ENCODE peak calls at places on chromosomes 13 and 19, in five cellular contexts. V, Q, P, X and E are unnamed samples.

GRCh38 chr13:109602356-109602755 is 184.0 kb downstream of the IRS2 start:
- DNase-seq in X (no peak), Q (no peak), V (no peak), P (no peak), E (no peak)

GRCh38 chr19:42323852-42324654 is 1.4 kb upstream of the MEGF8 start:
- DNase-seq in P (no peak), V (peak; percentile 29), Q (no peak), X (no peak), E (peak; percentile 75)

GRCh38 chr19:48913114-48913513 is 13.0 kb downstream of the NUCB1 start:
- DNase-seq in Q (no peak), V (no peak), P (no peak), X (no peak), E (peak; percentile 65)

GRCh38 chr13:99468971-99469545 is 32.2 kb upstream of the TM9SF2 start:
- DNase-seq in P (no peak), V (no peak), X (no peak), Q (no peak), E (no peak)

GRCh38 chr13:97212540-97213146 is 9.5 kb upstream of the MBNL2 start:
- DNase-seq in X (peak; percentile 6), P (peak; percentile 47), V (no peak), Q (no peak), E (peak; percentile 44)

GRCh38 chr13:98565726-98566577 is 11.0 kb downstream of the STK24 start:
- DNase-seq in P (no peak), V (peak; percentile 69), X (no peak), Q (no peak), E (no peak)

GRCh38 chr19:4108767-4109625 is 14.9 kb downstream of the MAP2K2 start:
- DNase-seq in X (no peak), Q (no peak), P (no peak), V (no peak), E (no peak)

GRCh38 chr13:114110091-114110829 is 22.2 kb downstream of the RASA3 start:
- DNase-seq in P (no peak), Q (no peak), V (peak; percentile 53), X (no peak), E (peak; percentile 9)

GRCh38 chr19:44823373-44823698 is 14.4 kb downstream of the BCAM start:
- DNase-seq in P (no peak), V (no peak), Q (no peak), X (no peak), E (peak; percentile 71)

GRCh38 chr19:15276620-15277019 is 44.4 kb upstream of the EPHX3 start:
- DNase-seq in P (no peak), V (no peak), X (no peak), Q (no peak), E (no peak)

GRCh38 chr13:77513719-77514335 is 21.7 kb upstream of the SCEL start:
- DNase-seq in P (no peak), Q (no peak), V (no peak), X (no peak), E (no peak)

GRCh38 chr19:1073063-1073955 is 6.3 kb downstream of the ARHGAP45 start:
- DNase-seq in P (no peak), Q (no peak), X (no peak), V (no peak), E (peak; percentile 55)

GRCh38 chr13:26658972-26659371 is 101.5 kb downstream of the WASF3 start:
- DNase-seq in Q (no peak), V (no peak), X (no peak), P (no peak), E (no peak)

GRCh38 chr19:4861147-4861546 is 6.3 kb downstream of the PLIN3 start:
- DNase-seq in V (no peak), X (no peak), Q (no peak), P (no peak), E (peak; percentile 92)

GRCh38 chr13:33194820-33195692 is 90.5 kb downstream of the STARD13 start:
- DNase-seq in P (peak; percentile 74), X (peak; percentile 5), V (no peak), Q (no peak), E (peak; percentile 35)

GRCh38 chr13:74070065-74070464 is 64.1 kb downstream of the KLF12 start:
- DNase-seq in Q (no peak), V (no peak), X (no peak), P (no peak), E (no peak)

GRCh38 chr13:76293346-76293745 is 592.9 kb downstream of the KCTD12 start:
- DNase-seq in P (peak; percentile 81), V (no peak), X (no peak), Q (no peak), E (peak; percentile 65)

GRCh38 chr13:41284512-41285288 is 21.3 kb upstream of the MTRF1 start:
- DNase-seq in V (no peak), Q (no peak), P (peak; percentile 67), X (no peak), E (peak; percentile 83)

GRCh38 chr13:44758595-44759221 is 182.6 kb upstream of the TSC22D1 start:
- DNase-seq in V (no peak), X (peak; percentile 12), Q (no peak), P (peak; percentile 52), E (peak; percentile 79)

GRCh38 chr13:19634129-19634740 is 776 bp downstream of the MPHOSPH8 start:
- DNase-seq in V (no peak), X (no peak), Q (no peak), P (no peak), E (peak; percentile 53)

GRCh38 chr13:43487885-43488284 is 298.9 kb downstream of the ENOX1 start:
- DNase-seq in V (no peak), P (no peak), Q (no peak), X (no peak), E (no peak)

GRCh38 chr13:75518439-75519088 is 19.1 kb downstream of the COMMD6 start:
- DNase-seq in Q (no peak), P (no peak), X (no peak), V (no peak), E (no peak)

GRCh38 chr13:103273825-103274224 is 207.6 kb upstream of the SLC10A2 start:
- DNase-seq in P (no peak), X (no peak), V (no peak), Q (no peak), E (no peak)

GRCh38 chr13:66659291-66660012 is 570.7 kb downstream of the PCDH9 start:
- DNase-seq in X (no peak), P (peak; percentile 54), Q (no peak), V (no peak), E (peak; percentile 26)

GRCh38 chr13:27744861-27745260 is 47.4 kb upstream of the GSX1 start:
- DNase-seq in V (no peak), X (no peak), Q (no peak), P (no peak), E (no peak)

GRCh38 chr13:29457299-29457698 is 138.2 kb downstream of the SLC7A1 start:
- DNase-seq in Q (no peak), P (peak; percentile 65), V (no peak), X (no peak), E (peak; percentile 35)

GRCh38 chr13:110012102-110012739 is 225.8 kb upstream of the IRS2 start:
- DNase-seq in P (peak; percentile 87), X (no peak), V (no peak), Q (no peak), E (peak; percentile 34)

GRCh38 chr19:4647676-4648644 is 8.6 kb downstream of the TNFAIP8L1 start:
- DNase-seq in X (no peak), V (peak; percentile 83), P (no peak), Q (no peak), E (no peak)

GRCh38 chr19:3121821-3122511 is 13.9 kb upstream of the GNA15 start:
- DNase-seq in Q (no peak), P (no peak), V (peak; percentile 20), X (no peak), E (no peak)

GRCh38 chr13:93673885-93674284 is 447.3 kb downstream of the GPC6 start:
- DNase-seq in V (no peak), P (no peak), X (no peak), Q (no peak), E (no peak)

GRCh38 chr13:45482571-45483173 is 17.9 kb downstream of the COG3 start:
- DNase-seq in X (no peak), V (no peak), P (peak; percentile 6), Q (no peak), E (no peak)

GRCh38 chr19:3671680-3672574 is 28.3 kb downstream of the PIP5K1C start:
- DNase-seq in P (no peak), X (no peak), V (peak; percentile 53), Q (no peak), E (no peak)

GRCh38 chr13:113849981-113850721 is 13.7 kb downstream of the GAS6 start:
- DNase-seq in Q (no peak), P (no peak), X (no peak), V (no peak), E (no peak)

GRCh38 chr19:40692212-40692551 is 1.7 kb upstream of the NUMBL start:
- DNase-seq in Q (no peak), X (no peak), P (no peak), V (no peak), E (peak; percentile 32)

GRCh38 chr19:18110833-18111232 is 13.3 kb downstream of the MAST3 start:
- DNase-seq in P (no peak), V (no peak), X (no peak), Q (no peak), E (no peak)

GRCh38 chr19:39038098-39038497 is 5.7 kb upstream of the FBXO27 start:
- DNase-seq in V (peak; percentile 24), X (no peak), P (no peak), Q (no peak), E (peak; percentile 51)

GRCh38 chr13:72141845-72142470 is 275.0 kb upstream of the DACH1 start:
- DNase-seq in Q (no peak), P (peak; percentile 26), X (no peak), V (no peak), E (no peak)

GRCh38 chr13:40536443-40537113 is 129.9 kb downstream of the FOXO1 start:
- DNase-seq in Q (no peak), P (no peak), X (no peak), V (no peak), E (peak; percentile 76)

GRCh38 chr13:99307648-99308339 is 595 bp upstream of the GPR183 start:
- DNase-seq in V (peak; percentile 35), X (peak; percentile 27), Q (no peak), P (no peak), E (peak; percentile 79)

GRCh38 chr13:96822900-96823299 is 171.4 kb downstream of the OXGR1 start:
- DNase-seq in P (peak; percentile 12), X (peak; percentile 13), V (no peak), Q (no peak), E (peak; percentile 71)